ENCODE peak calls at places on chromosomes 11 and 22, in nine cellular contexts. P is ovary, T is AG04450, O is sigmoid colon, R is body of pancreas, H is tibial nerve, A is stomach, I is neural progenitor cell, E is ascending aorta. C is an unnamed sample.

GRCh38 chr11:111639226-111639925 is 37.1 kb downstream of the SIK2 start:
- DNase-seq in I (no peak), E (no peak), O (no peak), T (no peak), A (no peak), R (no peak), P (no peak), H (no peak), C (no peak)

GRCh38 chr22:17131686-17132085 is 10.5 kb upstream of the TMEM121B start:
- DNase-seq in R (no peak), H (no peak), P (no peak), A (no peak), I (peak; percentile 65), T (no peak), O (peak; percentile 28), E (no peak), C (no peak)

GRCh38 chr11:122998727-122999370 is 17.2 kb upstream of the BSX start:
- DNase-seq in I (peak; percentile 24), E (no peak), P (no peak), T (no peak), R (no peak), A (no peak), O (no peak), H (no peak), C (no peak)

GRCh38 chr22:11066458-11067285 is 4461.3 kb upstream of the OR11H1 start:
- DNase-seq in I (no peak), E (no peak), A (no peak), T (no peak), P (no peak), H (no peak), O (peak; percentile 78), R (no peak), C (no peak)

GRCh38 chr11:71154406-71154805 is 98.0 kb downstream of the SHANK2 start:
- DNase-seq in A (no peak), O (no peak), P (no peak), I (no peak), E (no peak), T (no peak), R (no peak), H (no peak), C (no peak)

GRCh38 chr11:61153593-61154090 is 7.6 kb downstream of the VPS37C start:
- DNase-seq in E (no peak), A (no peak), H (no peak), O (peak; percentile 50), R (no peak), I (no peak), P (no peak), T (no peak), C (no peak)

GRCh38 chr22:27780161-27780575 is 21.4 kb downstream of the MN1 start:
- DNase-seq in P (no peak), A (no peak), H (no peak), O (no peak), E (no peak), R (no peak), T (no peak), I (no peak), C (no peak)

GRCh38 chr11:45089845-45090499 is 56.5 kb upstream of the PRDM11 start:
- DNase-seq in R (no peak), H (no peak), A (no peak), T (no peak), E (no peak), O (no peak), P (no peak), I (peak; percentile 63), C (no peak)

GRCh38 chr11:17719940-17720795 is 797 bp downstream of the MYOD1 start:
- DNase-seq in P (no peak), I (peak; percentile 89), O (no peak), R (no peak), A (no peak), E (no peak), T (no peak), H (no peak), C (no peak)

GRCh38 chr11:95832763-95833162 is 42.5 kb downstream of the CEP57 start:
- DNase-seq in P (no peak), H (no peak), T (peak; percentile 57), I (no peak), R (no peak), E (no peak), O (no peak), A (no peak), C (no peak)

GRCh38 chr22:19705181-19705934 is 8.9 kb upstream of the SEPTIN5 start:
- DNase-seq in P (no peak), I (peak; percentile 67), T (no peak), O (peak; percentile 45), H (no peak), A (no peak), R (no peak), E (no peak), C (no peak)

GRCh38 chr22:44646141-44646540 is 55.9 kb upstream of the PRR5 start:
- DNase-seq in H (no peak), R (no peak), E (no peak), O (no peak), I (no peak), A (no peak), T (no peak), P (no peak), C (no peak)

GRCh38 chr11:76578655-76579046 is 91.9 kb downstream of the LRRC32 start:
- DNase-seq in T (no peak), P (no peak), A (no peak), H (no peak), R (peak; percentile 39), E (no peak), O (no peak), I (peak; percentile 22), C (peak; percentile 45)

GRCh38 chr22:47631571-47632102 is 869.2 kb downstream of the TBC1D22A start:
- DNase-seq in A (peak; percentile 23), T (no peak), I (no peak), H (no peak), E (no peak), O (no peak), P (no peak), R (no peak), C (no peak)
- H3K9me3 ChIP-seq in A (peaks cover 17% of the 10 kb centered on the region), T (peaks cover 81% of the 10 kb centered on the region), I (no peaks in the 10 kb centered on the region), H (no peaks in the 10 kb centered on the region), E (no peaks in the 10 kb centered on the region), O (no peaks in the 10 kb centered on the region), P (no peaks in the 10 kb centered on the region), R (no peaks in the 10 kb centered on the region), C (no peaks in the 10 kb centered on the region)

DNA sequence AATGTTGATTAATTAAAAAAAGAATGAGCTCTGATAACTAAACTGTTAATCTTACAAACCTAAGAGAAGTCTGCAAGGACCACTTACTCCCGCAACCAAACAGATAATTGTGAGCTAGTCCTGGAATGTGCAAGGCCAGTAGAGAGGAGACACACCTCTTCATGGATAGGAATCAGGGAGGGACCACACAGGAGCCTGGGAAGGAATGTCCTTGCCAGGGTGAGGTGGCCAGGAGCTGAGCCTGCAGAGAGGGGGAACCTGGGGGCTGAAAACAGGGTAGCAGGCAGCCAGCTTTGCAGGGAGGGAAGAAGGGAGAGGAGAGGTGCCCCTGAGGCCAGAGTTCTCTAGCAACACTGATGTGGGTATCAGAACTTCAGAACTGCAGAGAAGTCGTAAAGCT is 9.4 kb upstream of the NLRP10 start:
- DNase-seq in O (no peak), T (no peak), R (no peak), A (no peak), I (no peak), E (no peak), H (no peak), P (no peak), C (no peak)
- H3K9me3 ChIP-seq in O (no peaks in the 10 kb centered on the region), T (no peaks in the 10 kb centered on the region), R (no peaks in the 10 kb centered on the region), A (no peaks in the 10 kb centered on the region), I (no peaks in the 10 kb centered on the region), E (no peaks in the 10 kb centered on the region), H (no peaks in the 10 kb centered on the region), P (no peaks in the 10 kb centered on the region), C (no peaks in the 10 kb centered on the region)

DNA sequence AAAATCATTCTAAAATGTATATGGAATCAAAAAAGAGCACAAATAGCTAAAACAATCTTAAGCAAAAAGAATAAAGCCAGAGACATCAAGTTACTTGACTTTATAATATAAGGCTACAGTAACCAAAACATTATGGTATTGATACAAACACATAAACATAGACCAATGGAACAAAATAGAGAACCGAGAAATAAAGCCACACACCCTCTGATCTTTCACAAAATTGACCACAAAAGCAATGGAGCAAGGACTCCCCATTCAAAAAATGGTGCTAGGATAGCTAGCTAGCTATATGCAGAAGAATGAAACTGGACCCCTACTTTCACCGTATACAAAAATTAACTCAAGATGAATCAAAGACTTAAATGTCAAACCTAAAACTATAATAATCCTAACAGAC is 43.2 kb downstream of the GLYATL2 start:
- DNase-seq in O (no peak), T (no peak), E (no peak), R (no peak), P (no peak), A (no peak), I (no peak), H (no peak), C (no peak)
- H3K9me3 ChIP-seq in O (no peaks in the 10 kb centered on the region), T (no peaks in the 10 kb centered on the region), E (no peaks in the 10 kb centered on the region), R (no peaks in the 10 kb centered on the region), P (no peaks in the 10 kb centered on the region), A (no peaks in the 10 kb centered on the region), I (peaks cover 21% of the 10 kb centered on the region), H (no peaks in the 10 kb centered on the region), C (no peaks in the 10 kb centered on the region)

GRCh38 chr11:72228229-72228843 is 3.8 kb downstream of the INPPL1 start:
- DNase-seq in E (no peak), P (peak; percentile 21), A (peak; percentile 24), I (no peak), H (no peak), R (no peak), O (no peak), T (no peak), C (no peak)
- H3K9me3 ChIP-seq in E (no peaks in the 10 kb centered on the region), P (no peaks in the 10 kb centered on the region), A (no peaks in the 10 kb centered on the region), I (no peaks in the 10 kb centered on the region), H (no peaks in the 10 kb centered on the region), R (no peaks in the 10 kb centered on the region), O (no peaks in the 10 kb centered on the region), T (no peaks in the 10 kb centered on the region), C (no peaks in the 10 kb centered on the region)

GRCh38 chr22:47457509-47458300 is 695.3 kb downstream of the TBC1D22A start:
- DNase-seq in A (no peak), P (no peak), E (no peak), I (no peak), H (no peak), T (no peak), R (no peak), O (no peak), C (no peak)
- H3K9me3 ChIP-seq in A (peaks cover 12% of the 10 kb centered on the region), P (no peaks in the 10 kb centered on the region), E (no peaks in the 10 kb centered on the region), I (peaks cover 24% of the 10 kb centered on the region), H (no peaks in the 10 kb centered on the region), T (peaks cover 28% of the 10 kb centered on the region), R (no peaks in the 10 kb centered on the region), O (peaks cover 9% of the 10 kb centered on the region), C (peaks cover 4% of the 10 kb centered on the region)

C was measured in thoracic aorta.